ENCODE peak calls at places on chromosomes 16 and 17, in four cellular contexts. One of them, this sample, is unnamed.
A peak's percentile ranks its signal among the peaks of the same experiment; 100 is the strongest.

GRCh38 chr16:2785101-2785991 is 2.0 kb downstream of the PRSS33 start:
- DNase-seq in tibial artery: no peak
- DNase-seq in cardiac fibroblast: no peak
- DNase-seq in thoracic aorta: no peak
- DNase-seq in this sample: no peak

GRCh38 chr17:48261297-48261880 is 153.8 kb downstream of the SNX11 start:
- DNase-seq in tibial artery: no peak
- DNase-seq in cardiac fibroblast: peak; percentile 38
- DNase-seq in thoracic aorta: no peak
- DNase-seq in this sample: no peak

GRCh38 chr17:3385869-3386816 is at the start of gene OR3A2:
- DNase-seq in tibial artery: no peak
- DNase-seq in cardiac fibroblast: no peak
- DNase-seq in thoracic aorta: no peak
- DNase-seq in this sample: no peak

GRCh38 chr16:64278196-64278595 is 843.7 kb downstream of the CDH11 start:
- DNase-seq in tibial artery: no peak
- DNase-seq in cardiac fibroblast: peak; percentile 57
- DNase-seq in thoracic aorta: no peak
- DNase-seq in this sample: no peak

GRCh38 chr17:40321502-40322416 is 12.8 kb downstream of the RARA start:
- DNase-seq in tibial artery: peak; percentile 33
- DNase-seq in cardiac fibroblast: no peak
- DNase-seq in thoracic aorta: no peak
- DNase-seq in this sample: no peak

GRCh38 chr17:76048711-76049110 is 21.6 kb upstream of the EVPL start:
- DNase-seq in tibial artery: no peak
- DNase-seq in cardiac fibroblast: peak; percentile 32
- DNase-seq in thoracic aorta: no peak
- DNase-seq in this sample: no peak

GRCh38 chr16:22328081-22328725 is 31.0 kb downstream of the POLR3E start:
- DNase-seq in tibial artery: no peak
- DNase-seq in cardiac fibroblast: no peak
- DNase-seq in thoracic aorta: no peak
- DNase-seq in this sample: peak; percentile 76

GRCh38 chr17:5264930-5265329 is 17.2 kb upstream of the RABEP1 start:
- DNase-seq in tibial artery: no peak
- DNase-seq in cardiac fibroblast: no peak
- DNase-seq in thoracic aorta: no peak
- DNase-seq in this sample: no peak

GRCh38 chr17:13921841-13922776 is 147.2 kb upstream of the COX10 start:
- DNase-seq in tibial artery: no peak
- DNase-seq in cardiac fibroblast: no peak
- DNase-seq in thoracic aorta: no peak
- DNase-seq in this sample: no peak

GRCh38 chr16:5850632-5851175 is 753.1 kb upstream of the EEF2KMT start:
- DNase-seq in tibial artery: no peak
- DNase-seq in cardiac fibroblast: no peak
- DNase-seq in thoracic aorta: no peak
- DNase-seq in this sample: no peak

GRCh38 chr17:72121164-72122001 is 563 bp downstream of the SOX9 start:
- DNase-seq in tibial artery: no peak
- DNase-seq in cardiac fibroblast: peak; percentile 48
- DNase-seq in thoracic aorta: no peak
- DNase-seq in this sample: no peak

GRCh38 chr17:7703584-7704574 is 1.1 kb upstream of the EFNB3 start:
- DNase-seq in tibial artery: no peak
- DNase-seq in cardiac fibroblast: peak; percentile 33
- DNase-seq in thoracic aorta: no peak
- DNase-seq in this sample: no peak

GRCh38 chr17:70987867-70988340 is 818.6 kb downstream of the KCNJ2 start:
- DNase-seq in tibial artery: no peak
- DNase-seq in cardiac fibroblast: no peak
- DNase-seq in thoracic aorta: no peak
- DNase-seq in this sample: no peak

GRCh38 chr17:68108313-68109000 is 72.9 kb downstream of the KPNA2 start:
- DNase-seq in tibial artery: no peak
- DNase-seq in cardiac fibroblast: no peak
- DNase-seq in thoracic aorta: no peak
- DNase-seq in this sample: no peak

GRCh38 chr17:45170280-45170975 is 8.8 kb downstream of the HEXIM2 start:
- DNase-seq in tibial artery: no peak
- DNase-seq in cardiac fibroblast: no peak
- DNase-seq in thoracic aorta: no peak
- DNase-seq in this sample: no peak

GRCh38 chr16:30711712-30712111 is 12.7 kb downstream of the SRCAP start:
- DNase-seq in tibial artery: no peak
- DNase-seq in cardiac fibroblast: no peak
- DNase-seq in thoracic aorta: no peak
- DNase-seq in this sample: no peak

GRCh38 chr16:58022601-58023371 is 2.8 kb upstream of the MMP15 start:
- DNase-seq in tibial artery: peak; percentile 45
- DNase-seq in cardiac fibroblast: peak; percentile 68
- DNase-seq in thoracic aorta: no peak
- DNase-seq in this sample: no peak

GRCh38 chr16:47461598-47462266 is 601 bp downstream of the PHKB start:
- DNase-seq in tibial artery: no peak
- DNase-seq in cardiac fibroblast: peak; percentile 64
- DNase-seq in thoracic aorta: no peak
- DNase-seq in this sample: peak; percentile 18

GRCh38 chr17:82281502-82282238 is 8.2 kb upstream of the CSNK1D start:
- DNase-seq in tibial artery: no peak
- DNase-seq in cardiac fibroblast: peak; percentile 65
- DNase-seq in thoracic aorta: no peak
- DNase-seq in this sample: no peak

GRCh38 chr17:82424001-82424862 is 5.8 kb upstream of the OGFOD3 start:
- DNase-seq in tibial artery: no peak
- DNase-seq in cardiac fibroblast: peak; percentile 72
- DNase-seq in thoracic aorta: no peak
- DNase-seq in this sample: no peak

GRCh38 chr17:64001763-64002529 is 3.8 kb downstream of the PRR29 start:
- DNase-seq in tibial artery: no peak
- DNase-seq in cardiac fibroblast: peak; percentile 79
- DNase-seq in thoracic aorta: no peak
- DNase-seq in this sample: no peak

GRCh38 chr17:10651927-10652326 is 5.2 kb downstream of the MYH3 start:
- DNase-seq in tibial artery: no peak
- DNase-seq in cardiac fibroblast: no peak
- DNase-seq in thoracic aorta: no peak
- DNase-seq in this sample: no peak

GRCh38 chr17:31425646-31426045 is 34.2 kb downstream of the RAB11FIP4 start:
- DNase-seq in tibial artery: no peak
- DNase-seq in cardiac fibroblast: no peak
- DNase-seq in thoracic aorta: no peak
- DNase-seq in this sample: no peak

GRCh38 chr17:12047977-12048376 is 27.3 kb downstream of the MAP2K4 start:
- DNase-seq in tibial artery: no peak
- DNase-seq in cardiac fibroblast: peak; percentile 37
- DNase-seq in thoracic aorta: no peak
- DNase-seq in this sample: no peak

GRCh38 chr16:14961405-14962186 is 13.2 kb upstream of the PDXDC1 start:
- DNase-seq in tibial artery: no peak
- DNase-seq in cardiac fibroblast: no peak
- DNase-seq in thoracic aorta: no peak
- DNase-seq in this sample: peak; percentile 52

GRCh38 chr16:3952342-3953131 is 72.0 kb upstream of the CREBBP start:
- DNase-seq in tibial artery: peak; percentile 94
- DNase-seq in cardiac fibroblast: peak; percentile 83
- DNase-seq in thoracic aorta: peak; percentile 73
- DNase-seq in this sample: peak; percentile 60

GRCh38 chr17:45770632-45771472 is 13.3 kb upstream of the CRHR1 start:
- DNase-seq in tibial artery: no peak
- DNase-seq in cardiac fibroblast: no peak
- DNase-seq in thoracic aorta: no peak
- DNase-seq in this sample: no peak

GRCh38 chr17:48137658-48138057 is 30.1 kb downstream of the SNX11 start:
- DNase-seq in tibial artery: no peak
- DNase-seq in cardiac fibroblast: no peak
- DNase-seq in thoracic aorta: no peak
- DNase-seq in this sample: no peak

GRCh38 chr16:59886021-59886420 is 1151.9 kb upstream of the GOT2 start:
- DNase-seq in tibial artery: peak; percentile 37
- DNase-seq in cardiac fibroblast: peak; percentile 41
- DNase-seq in thoracic aorta: no peak
- DNase-seq in this sample: peak; percentile 89

GRCh38 chr17:38706625-38707298 is 1.7 kb downstream of the MLLT6 start:
- DNase-seq in tibial artery: no peak
- DNase-seq in cardiac fibroblast: no peak
- DNase-seq in thoracic aorta: no peak
- DNase-seq in this sample: no peak

GRCh38 chr16:27475561-27475960 is 73.6 kb downstream of the IL21R start:
- DNase-seq in tibial artery: no peak
- DNase-seq in cardiac fibroblast: peak; percentile 93
- DNase-seq in thoracic aorta: no peak
- DNase-seq in this sample: no peak

GRCh38 chr17:19739241-19740201 is 8.6 kb downstream of the ALDH3A1 start:
- DNase-seq in tibial artery: no peak
- DNase-seq in cardiac fibroblast: no peak
- DNase-seq in thoracic aorta: no peak
- DNase-seq in this sample: no peak

GRCh38 chr17:69344939-69345338 is 18.0 kb upstream of the ABCA5 start:
- DNase-seq in tibial artery: no peak
- DNase-seq in cardiac fibroblast: peak; percentile 10
- DNase-seq in thoracic aorta: no peak
- DNase-seq in this sample: no peak

GRCh38 chr17:6456321-6456720 is 12.1 kb downstream of the PIMREG start:
- DNase-seq in tibial artery: no peak
- DNase-seq in cardiac fibroblast: no peak
- DNase-seq in thoracic aorta: no peak
- DNase-seq in this sample: no peak

GRCh38 chr17:8905256-8905778 is 37.8 kb upstream of the PIK3R6 start:
- DNase-seq in tibial artery: no peak
- DNase-seq in cardiac fibroblast: no peak
- DNase-seq in thoracic aorta: no peak
- DNase-seq in this sample: no peak

GRCh38 chr17:83151442-83152220 is 72.2 kb downstream of the METRNL start:
- DNase-seq in tibial artery: no peak
- DNase-seq in cardiac fibroblast: no peak
- DNase-seq in thoracic aorta: no peak
- DNase-seq in this sample: peak; percentile 20

GRCh38 chr16:48541108-48541786 is 68.7 kb downstream of the N4BP1 start:
- DNase-seq in tibial artery: no peak
- DNase-seq in cardiac fibroblast: no peak
- DNase-seq in thoracic aorta: no peak
- DNase-seq in this sample: no peak

GRCh38 chr16:48539485-48540221 is 70.3 kb downstream of the N4BP1 start:
- DNase-seq in tibial artery: no peak
- DNase-seq in cardiac fibroblast: no peak
- DNase-seq in thoracic aorta: no peak
- DNase-seq in this sample: no peak

GRCh38 chr16:48542966-48543365 is 67.0 kb downstream of the N4BP1 start:
- DNase-seq in tibial artery: no peak
- DNase-seq in cardiac fibroblast: no peak
- DNase-seq in thoracic aorta: no peak
- DNase-seq in this sample: no peak

GRCh38 chr16:48540222-48540900 is 69.6 kb downstream of the N4BP1 start:
- DNase-seq in tibial artery: no peak
- DNase-seq in cardiac fibroblast: no peak
- DNase-seq in thoracic aorta: no peak
- DNase-seq in this sample: no peak

DNA sequence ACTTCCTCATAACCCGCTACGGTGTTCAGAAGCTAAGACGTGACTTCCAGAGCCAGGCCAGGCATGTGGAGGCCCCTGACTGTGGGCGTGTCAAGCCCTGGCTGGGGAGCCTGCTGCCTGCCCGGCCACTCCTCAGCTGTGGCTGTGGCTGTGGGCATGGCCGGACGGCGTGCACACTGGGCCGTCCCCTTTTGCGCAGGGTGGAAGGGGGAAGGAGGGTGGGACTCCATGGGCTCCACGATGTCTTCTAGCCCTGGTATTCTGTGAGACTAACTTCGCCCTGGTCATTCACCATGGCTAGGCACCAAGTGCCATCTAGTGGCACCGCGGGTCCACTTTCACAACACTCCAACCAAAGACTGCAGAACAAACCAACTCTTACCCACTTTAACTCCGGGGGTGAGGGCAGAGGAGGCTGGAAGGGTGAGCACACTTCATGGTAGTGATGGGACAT is 67.9 kb downstream of the N4BP1 start:
- DNase-seq in tibial artery: peak; percentile 70
- DNase-seq in cardiac fibroblast: peak; percentile 69
- DNase-seq in thoracic aorta: no peak
- DNase-seq in this sample: peak; percentile 91
- TF ChIP-seq CTCF in tibial artery: peak; percentile 68
- TF ChIP-seq CTCF in cardiac fibroblast: peak; percentile 57
- TF ChIP-seq CTCF in thoracic aorta: peak; percentile 53
- TF ChIP-seq CTCF in this sample: no peak

GRCh38 chr17:28597606-28598383 is 1.0 kb downstream of the SPAG5 start:
- DNase-seq in tibial artery: no peak
- DNase-seq in cardiac fibroblast: no peak
- DNase-seq in thoracic aorta: no peak
- DNase-seq in this sample: no peak
- H3K4me3 ChIP-seq in tibial artery: no peak overlapping the region
- H3K4me3 ChIP-seq in cardiac fibroblast: peak overlapping the region; percentile 77
- H3K4me3 ChIP-seq in thoracic aorta: no peak overlapping the region
- H3K4me3 ChIP-seq in this sample: peak overlapping the region; percentile 41

DNA sequence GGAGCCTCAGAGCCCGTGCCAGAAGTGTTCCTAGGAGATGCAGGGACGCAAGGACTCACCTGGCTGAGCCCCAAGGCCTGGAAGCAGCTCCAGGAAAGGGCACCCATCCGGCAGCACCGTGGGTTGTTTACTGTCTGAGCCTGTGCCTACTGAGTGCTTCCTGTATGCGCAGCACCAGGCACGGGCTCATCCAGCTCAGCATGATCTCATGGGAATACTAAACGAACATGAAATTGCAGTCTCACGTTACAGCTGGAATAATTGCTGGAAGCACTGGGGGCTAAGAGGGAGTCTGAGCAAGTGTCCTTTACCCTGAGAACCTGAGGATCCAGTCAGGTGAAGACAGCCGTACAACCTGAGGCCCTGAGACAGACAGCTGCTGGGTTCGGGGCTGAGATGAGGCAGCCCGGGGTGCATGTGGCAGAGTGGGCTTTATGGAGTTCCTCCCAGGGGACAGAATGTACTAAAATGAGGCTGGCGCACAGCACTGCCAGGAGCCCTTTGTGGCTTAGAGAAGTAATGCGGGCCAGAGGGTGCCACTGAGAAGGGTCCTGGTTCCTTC is 5.4 kb downstream of the CTRL start:
- DNase-seq in tibial artery: peak; percentile 69
- DNase-seq in cardiac fibroblast: peak; percentile 63
- DNase-seq in thoracic aorta: no peak
- DNase-seq in this sample: peak; percentile 86
- TF ChIP-seq CTCF in tibial artery: peak; percentile 29
- TF ChIP-seq CTCF in cardiac fibroblast: peak; percentile 15
- TF ChIP-seq CTCF in thoracic aorta: peak; percentile 40
- TF ChIP-seq CTCF in this sample: no peak

DNA sequence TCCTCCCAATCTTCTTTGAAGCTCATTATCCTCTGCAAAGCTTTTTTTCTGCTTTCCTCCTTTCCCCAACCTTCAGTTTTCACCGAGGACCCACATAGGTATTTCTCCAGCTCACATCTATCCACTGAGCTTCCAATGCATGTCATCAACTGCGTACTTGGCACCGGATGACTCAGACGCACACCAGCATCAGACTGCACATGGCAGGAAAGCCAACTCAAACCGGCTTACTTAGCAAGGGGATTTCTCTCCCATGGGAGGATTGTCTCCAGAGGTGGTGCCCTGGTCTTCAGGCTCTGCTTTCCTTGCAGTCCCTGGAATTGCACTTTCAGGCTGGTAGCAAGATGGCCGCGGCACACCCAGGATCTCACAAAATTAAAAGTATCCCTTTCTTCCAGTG is 1.7 kb upstream of the AKTIP start:
- DNase-seq in tibial artery: no peak
- DNase-seq in cardiac fibroblast: peak; percentile 95
- DNase-seq in thoracic aorta: no peak
- DNase-seq in this sample: peak; percentile 26
- H3K4me3 ChIP-seq in tibial artery: peak overlapping the region; percentile 53
- H3K4me3 ChIP-seq in cardiac fibroblast: peak overlapping the region; percentile 55
- H3K4me3 ChIP-seq in thoracic aorta: peak overlapping the region; percentile 90
- H3K4me3 ChIP-seq in this sample: no peak overlapping the region